ENCODE peak calls at places on chromosomes 3 and 15, in six cellular contexts. One of them, this sample, is unnamed.

GRCh38 chr15:99181544-99181943 is 67.8 kb downstream of the TTC23 start:
- DNase-seq in fibroblast of mammary gland: peak
- DNase-seq in A549: no peak
- DNase-seq in stomach: no peak
- DNase-seq in IMR-90: no peak
- DNase-seq in cardiac muscle cell: peak
- DNase-seq in this sample: peak

GRCh38 chr15:40255033-40255432 is 16.2 kb downstream of the PAK6 start:
- DNase-seq in fibroblast of mammary gland: no peak
- DNase-seq in A549: no peak
- DNase-seq in stomach: no peak
- DNase-seq in IMR-90: no peak
- DNase-seq in cardiac muscle cell: no peak
- DNase-seq in this sample: no peak

GRCh38 chr3:150180349-150180748 is 209.7 kb upstream of the PFN2 start:
- DNase-seq in fibroblast of mammary gland: peak
- DNase-seq in A549: peak
- DNase-seq in stomach: no peak
- DNase-seq in IMR-90: peak
- DNase-seq in cardiac muscle cell: peak
- DNase-seq in this sample: peak

GRCh38 chr3:106829206-106829605 is 548.0 kb upstream of the CCDC54 start:
- DNase-seq in fibroblast of mammary gland: no peak
- DNase-seq in A549: no peak
- DNase-seq in stomach: no peak
- DNase-seq in IMR-90: peak
- DNase-seq in cardiac muscle cell: peak
- DNase-seq in this sample: peak

GRCh38 chr3:3744826-3745225 is 54.4 kb upstream of the LRRN1 start:
- DNase-seq in fibroblast of mammary gland: no peak
- DNase-seq in A549: no peak
- DNase-seq in stomach: no peak
- DNase-seq in IMR-90: no peak
- DNase-seq in cardiac muscle cell: no peak
- DNase-seq in this sample: no peak

GRCh38 chr3:16086690-16087089 is 87.8 kb upstream of the GALNT15 start:
- DNase-seq in fibroblast of mammary gland: no peak
- DNase-seq in A549: no peak
- DNase-seq in stomach: no peak
- DNase-seq in IMR-90: no peak
- DNase-seq in cardiac muscle cell: no peak
- DNase-seq in this sample: no peak

GRCh38 chr3:15206662-15207576 is 873 bp downstream of the CAPN7 start:
- DNase-seq in fibroblast of mammary gland: peak
- DNase-seq in A549: peak
- DNase-seq in stomach: peak
- DNase-seq in IMR-90: peak
- DNase-seq in cardiac muscle cell: peak
- DNase-seq in this sample: peak

GRCh38 chr3:63617391-63617790 is 35.1 kb upstream of the SNTN start:
- DNase-seq in fibroblast of mammary gland: no peak
- DNase-seq in A549: no peak
- DNase-seq in stomach: no peak
- DNase-seq in IMR-90: no peak
- DNase-seq in cardiac muscle cell: no peak
- DNase-seq in this sample: no peak

GRCh38 chr3:38758557-38758956 is 57.5 kb downstream of the SCN10A start:
- DNase-seq in fibroblast of mammary gland: no peak
- DNase-seq in A549: no peak
- DNase-seq in stomach: no peak
- DNase-seq in IMR-90: no peak
- DNase-seq in cardiac muscle cell: no peak
- DNase-seq in this sample: no peak

GRCh38 chr3:187139126-187139894 is at the start of gene RPL39L:
- DNase-seq in fibroblast of mammary gland: peak
- DNase-seq in A549: peak
- DNase-seq in stomach: peak
- DNase-seq in IMR-90: peak
- DNase-seq in cardiac muscle cell: peak
- DNase-seq in this sample: peak

GRCh38 chr3:190617185-190617584 is 103.3 kb downstream of the IL1RAP start:
- DNase-seq in fibroblast of mammary gland: no peak
- DNase-seq in A549: peak
- DNase-seq in stomach: no peak
- DNase-seq in IMR-90: no peak
- DNase-seq in cardiac muscle cell: no peak
- DNase-seq in this sample: no peak

GRCh38 chr3:188439080-188439479 is 285.1 kb downstream of the LPP start:
- DNase-seq in fibroblast of mammary gland: no peak
- DNase-seq in A549: no peak
- DNase-seq in stomach: no peak
- DNase-seq in IMR-90: no peak
- DNase-seq in cardiac muscle cell: no peak
- DNase-seq in this sample: no peak

GRCh38 chr15:57545995-57546394 is 45.7 kb upstream of the MYZAP start:
- DNase-seq in fibroblast of mammary gland: no peak
- DNase-seq in A549: no peak
- DNase-seq in stomach: no peak
- DNase-seq in IMR-90: no peak
- DNase-seq in cardiac muscle cell: no peak
- DNase-seq in this sample: no peak

GRCh38 chr3:170637321-170637720 is 51.4 kb upstream of the SLC7A14 start:
- DNase-seq in fibroblast of mammary gland: no peak
- DNase-seq in A549: no peak
- DNase-seq in stomach: no peak
- DNase-seq in IMR-90: no peak
- DNase-seq in cardiac muscle cell: no peak
- DNase-seq in this sample: no peak

DNA sequence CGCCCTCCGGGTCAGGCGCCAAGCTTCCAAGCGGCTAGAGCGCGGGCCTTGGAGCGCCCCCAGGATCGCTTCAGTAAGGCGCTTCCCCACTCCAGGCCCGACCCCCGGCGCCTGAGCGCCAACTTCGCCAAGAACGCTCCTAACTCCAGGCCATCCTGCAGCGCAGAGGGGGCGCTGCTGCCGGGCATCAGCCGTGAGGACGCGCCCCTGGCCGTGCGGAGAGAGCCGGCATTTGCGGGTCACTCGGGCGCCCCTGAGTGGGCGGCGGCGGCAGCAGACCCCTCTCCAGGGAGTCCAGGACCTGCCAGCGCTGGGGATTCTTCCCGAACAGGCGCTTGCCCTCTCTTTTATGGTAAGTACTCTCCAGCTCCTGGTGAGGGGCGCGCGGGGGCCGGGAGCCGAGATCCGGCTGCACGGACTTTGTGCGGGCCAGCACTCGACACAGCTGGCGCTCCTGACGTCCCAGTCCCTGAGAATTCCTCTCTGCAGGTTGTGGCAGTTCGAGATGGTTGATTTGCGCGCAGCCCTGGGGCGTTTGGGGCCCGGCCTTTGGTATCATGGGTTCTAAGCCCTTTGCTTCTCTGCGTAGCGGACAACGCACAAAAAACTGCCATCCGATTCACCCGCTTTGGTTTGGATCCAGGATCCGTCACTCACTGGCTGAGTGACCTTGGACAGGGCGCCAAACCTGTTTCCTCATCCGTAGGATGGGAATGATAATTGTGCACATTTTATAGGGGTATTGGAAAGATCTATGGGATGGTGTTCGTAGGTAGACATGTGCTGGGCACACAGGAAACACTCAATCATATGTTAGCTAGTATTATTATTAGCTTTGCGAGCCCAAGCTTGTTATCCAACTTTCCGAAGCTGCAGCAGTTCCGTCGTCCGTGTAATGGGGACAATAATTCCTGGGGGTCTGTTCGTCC is 758 bp downstream of the SPSB4 start:
- DNase-seq in fibroblast of mammary gland: peak
- DNase-seq in A549: peak
- DNase-seq in stomach: no peak
- DNase-seq in IMR-90: peak
- DNase-seq in cardiac muscle cell: peak
- DNase-seq in this sample: peak
- TF ChIP-seq CTCF in fibroblast of mammary gland: no peak
- TF ChIP-seq CTCF in A549: no peak
- TF ChIP-seq CTCF in stomach: no peak
- TF ChIP-seq CTCF in IMR-90: no peak
- TF ChIP-seq CTCF in cardiac muscle cell: no peak
- TF ChIP-seq CTCF in this sample: no peak

DNA sequence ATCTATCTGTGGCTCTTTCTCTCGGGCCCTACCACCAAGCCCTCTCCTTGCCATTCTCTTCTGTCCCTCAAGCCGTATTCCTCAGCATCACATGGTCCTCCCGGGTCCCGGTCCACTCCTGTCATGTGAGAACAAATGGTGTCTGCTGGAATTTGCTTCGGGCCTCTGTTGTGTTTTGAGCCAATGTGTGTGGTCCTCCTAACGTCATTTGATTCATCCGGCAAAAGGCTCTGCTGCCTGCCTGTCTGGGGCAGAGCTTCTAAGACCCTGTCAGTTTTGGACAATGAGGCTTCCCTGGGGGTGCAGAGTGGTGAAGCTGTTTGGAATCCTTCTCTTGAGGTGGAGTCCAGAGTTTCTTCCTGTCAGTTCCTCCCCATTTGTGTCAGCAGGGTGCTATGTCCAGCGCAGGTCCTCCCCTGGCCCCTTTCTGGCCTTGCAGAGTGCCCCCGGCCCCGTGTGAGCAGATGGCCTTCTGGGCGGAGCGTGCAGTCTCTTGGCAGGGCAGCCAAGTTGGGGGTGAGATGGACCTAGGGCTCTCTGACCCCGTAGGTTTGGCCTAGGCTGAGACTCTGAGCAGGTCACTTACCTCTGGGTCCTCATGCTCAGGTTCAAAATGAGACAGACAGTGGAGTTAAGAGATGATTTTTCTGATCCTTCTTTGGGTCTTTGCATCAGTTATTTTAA is 93.6 kb downstream of the APBA2 start:
- DNase-seq in fibroblast of mammary gland: no peak
- DNase-seq in A549: no peak
- DNase-seq in stomach: no peak
- DNase-seq in IMR-90: no peak
- DNase-seq in cardiac muscle cell: no peak
- DNase-seq in this sample: no peak
- H3K4me3 ChIP-seq in fibroblast of mammary gland: no peak
- H3K4me3 ChIP-seq in A549: no peak
- H3K4me3 ChIP-seq in stomach: no peak
- H3K4me3 ChIP-seq in IMR-90: no peak
- H3K4me3 ChIP-seq in cardiac muscle cell: no peak
- H3K4me3 ChIP-seq in this sample: no peak

GRCh38 chr3:182397164-182397563 is 396.1 kb upstream of the ATP11B start:
- DNase-seq in fibroblast of mammary gland: no peak
- DNase-seq in A549: no peak
- DNase-seq in stomach: no peak
- DNase-seq in IMR-90: no peak
- DNase-seq in cardiac muscle cell: no peak
- DNase-seq in this sample: no peak
- TF ChIP-seq CTCF in fibroblast of mammary gland: no peak
- TF ChIP-seq CTCF in A549: no peak
- TF ChIP-seq CTCF in stomach: no peak
- TF ChIP-seq CTCF in IMR-90: no peak
- TF ChIP-seq CTCF in cardiac muscle cell: no peak
- TF ChIP-seq CTCF in this sample: no peak

GRCh38 chr15:73621286-73621826 is 11.8 kb downstream of the NPTN start:
- DNase-seq in fibroblast of mammary gland: no peak
- DNase-seq in A549: no peak
- DNase-seq in stomach: no peak
- DNase-seq in IMR-90: no peak
- DNase-seq in cardiac muscle cell: no peak
- DNase-seq in this sample: no peak
- H3K4me3 ChIP-seq in fibroblast of mammary gland: no peak
- H3K4me3 ChIP-seq in A549: no peak
- H3K4me3 ChIP-seq in stomach: no peak
- H3K4me3 ChIP-seq in IMR-90: no peak
- H3K4me3 ChIP-seq in cardiac muscle cell: no peak
- H3K4me3 ChIP-seq in this sample: no peak

GRCh38 chr3:148880681-148881080 is 15.6 kb downstream of the CPA3 start:
- DNase-seq in fibroblast of mammary gland: no peak
- DNase-seq in A549: peak
- DNase-seq in stomach: no peak
- DNase-seq in IMR-90: no peak
- DNase-seq in cardiac muscle cell: no peak
- DNase-seq in this sample: no peak
- TF ChIP-seq CTCF in fibroblast of mammary gland: peak
- TF ChIP-seq CTCF in A549: peak
- TF ChIP-seq CTCF in stomach: no peak
- TF ChIP-seq CTCF in IMR-90: no peak
- TF ChIP-seq CTCF in cardiac muscle cell: no peak
- TF ChIP-seq CTCF in this sample: no peak

This sample was measured in fibroblast of the aortic adventitia.